ENCODE peak calls at places on chromosomes 16 and 17, in six cellular contexts. I, S, P, Y, H and O are unnamed samples.

GRCh38 chr17:81635973-81636504 is 873 bp downstream of the NPLOC4 start:
- DNase-seq in I (no peak), S (no peak), P (no peak), Y (peak), H (no peak), O (no peak)

GRCh38 chr16:11671676-11672075 is 3.4 kb downstream of the SNN start:
- DNase-seq in I (no peak), S (no peak), P (no peak), Y (no peak), H (no peak), O (no peak)

GRCh38 chr16:80004113-80004512 is 403.6 kb upstream of the MAF start:
- DNase-seq in I (no peak), S (no peak), P (no peak), Y (no peak), H (no peak), O (no peak)

GRCh38 chr17:2155482-2156051 is 100.7 kb downstream of the HIC1 start:
- DNase-seq in I (no peak), S (no peak), P (no peak), Y (no peak), H (no peak), O (no peak)

GRCh38 chr16:72983241-72983640 is 64.7 kb downstream of the ZFHX3 start:
- DNase-seq in I (no peak), S (no peak), P (no peak), Y (no peak), H (no peak), O (no peak)

GRCh38 chr17:63881935-63882601 is at the start of gene GH2:
- DNase-seq in I (no peak), S (no peak), P (peak), Y (peak), H (no peak), O (peak)

GRCh38 chr17:77888242-77889134 is 70.0 kb upstream of the TNRC6C start:
- DNase-seq in I (no peak), S (no peak), P (no peak), Y (peak), H (no peak), O (no peak)

GRCh38 chr17:34006126-34006525 is 249.0 kb upstream of the CCL2 start:
- DNase-seq in I (no peak), S (no peak), P (no peak), Y (no peak), H (no peak), O (no peak)

GRCh38 chr16:88456356-88457292 is 3.5 kb downstream of the ZFPM1 start:
- DNase-seq in I (no peak), S (no peak), P (no peak), Y (no peak), H (no peak), O (no peak)
- H3K4me3 ChIP-seq in I (peak), S (peak), P (peak), Y (peak), H (no peak), O (peak)

GRCh38 chr17:60135160-60135950 is 14.4 kb upstream of the CA4 start:
- DNase-seq in I (peak), S (peak), P (peak), Y (peak), H (peak), O (peak)
- H3K4me3 ChIP-seq in I (peak), S (peak), P (peak), Y (peak), H (peak), O (peak)

GRCh38 chr16:12804395-12804794 is 708 bp upstream of the CPPED1 start:
- DNase-seq in I (no peak), S (no peak), P (no peak), Y (no peak), H (no peak), O (no peak)
- H3K4me3 ChIP-seq in I (peak), S (peak), P (peak), Y (no peak), H (no peak), O (peak)

DNA sequence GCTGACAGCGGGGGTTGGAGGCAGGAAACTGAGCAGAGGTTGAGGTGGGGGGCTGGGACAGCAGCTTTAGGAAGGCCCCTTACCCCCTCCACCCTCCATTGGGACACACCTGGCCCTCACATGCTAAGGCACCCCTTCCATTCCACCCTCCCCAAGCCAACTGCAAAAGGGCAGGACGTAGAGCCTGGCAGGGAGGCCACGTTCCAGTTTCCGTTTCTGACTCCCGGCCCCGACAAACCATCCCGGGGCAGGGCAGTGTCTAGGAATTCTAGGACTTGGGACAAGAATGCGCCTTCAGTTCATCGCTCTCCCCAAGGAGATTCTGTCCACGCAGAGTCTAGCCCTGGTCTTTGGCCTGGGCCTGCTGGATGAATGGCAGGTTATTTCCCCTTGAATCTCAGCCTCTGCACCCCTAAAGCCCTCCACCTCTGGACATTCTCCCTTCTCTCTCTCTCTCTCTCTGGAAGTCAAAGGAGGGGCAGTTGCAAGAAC is 1.7 kb downstream of the FOXJ1 start:
- DNase-seq in I (no peak), S (no peak), P (no peak), Y (no peak), H (no peak), O (no peak)
- H3K4me3 ChIP-seq in I (no peak), S (no peak), P (no peak), Y (no peak), H (no peak), O (no peak)

DNA sequence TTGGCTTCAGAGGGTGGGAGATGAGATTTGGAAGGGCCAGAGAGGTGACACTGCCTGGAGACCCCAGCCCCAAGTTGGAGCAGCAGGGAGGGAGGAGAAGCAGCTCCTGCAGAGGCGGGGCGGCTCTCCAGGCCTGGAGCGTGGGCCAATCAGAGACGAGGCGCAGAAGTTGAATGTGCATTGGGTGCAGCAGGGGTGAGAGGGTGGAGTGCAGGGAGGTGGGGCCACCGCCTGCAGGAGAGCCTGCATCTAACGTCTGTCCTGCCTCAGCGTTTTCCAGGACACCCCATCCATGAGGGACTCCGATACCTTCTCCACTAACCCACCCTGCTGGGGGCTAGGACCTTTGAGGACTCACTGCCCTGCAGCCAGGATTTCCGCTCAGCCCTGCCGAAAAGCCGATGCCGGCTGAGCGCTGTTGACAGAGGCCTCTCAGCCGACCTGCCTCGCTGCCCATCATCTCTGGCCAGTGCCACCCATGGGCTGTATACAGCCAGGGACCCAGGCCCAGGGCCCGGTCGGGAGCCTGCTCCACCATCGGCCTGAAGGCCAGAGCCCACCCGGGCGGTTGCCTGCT is 146.2 kb downstream of the ENGASE start:
- DNase-seq in I (no peak), S (no peak), P (no peak), Y (no peak), H (no peak), O (no peak)
- H3K4me3 ChIP-seq in I (no peak), S (no peak), P (peak), Y (no peak), H (no peak), O (no peak)

GRCh38 chr17:47732399-47733046 is 513 bp upstream of the TBX21 start:
- DNase-seq in I (no peak), S (no peak), P (no peak), Y (no peak), H (no peak), O (no peak)
- H3K4me3 ChIP-seq in I (peak), S (no peak), P (peak), Y (no peak), H (no peak), O (no peak)